ENCODE peak calls at places on chromosomes 4 and X, in four cellular contexts. One of them, this sample, is unnamed.

GRCh38 chr4:182324282-182324681 is 81.1 kb downstream of the TENM3 start:
- DNase-seq in stomach: no peak
- DNase-seq in fibroblast of the aortic adventitia: no peak
- DNase-seq in AG04449: no peak
- DNase-seq in this sample: no peak

GRCh38 chr4:36320130-36320902 is 38.9 kb downstream of the DTHD1 start:
- DNase-seq in stomach: no peak
- DNase-seq in fibroblast of the aortic adventitia: no peak
- DNase-seq in AG04449: no peak
- DNase-seq in this sample: no peak

GRCh38 chr4:138235419-138235952 is 6.7 kb downstream of the SLC7A11 start:
- DNase-seq in stomach: no peak
- DNase-seq in fibroblast of the aortic adventitia: peak; percentile 98
- DNase-seq in AG04449: peak; percentile 78
- DNase-seq in this sample: peak; percentile 84

GRCh38 chr4:6356076-6356560 is 86.5 kb downstream of the WFS1 start:
- DNase-seq in stomach: no peak
- DNase-seq in fibroblast of the aortic adventitia: no peak
- DNase-seq in AG04449: no peak
- DNase-seq in this sample: no peak

GRCh38 chr4:71141125-71141524 is 147.7 kb downstream of the DCK start:
- DNase-seq in stomach: no peak
- DNase-seq in fibroblast of the aortic adventitia: no peak
- DNase-seq in AG04449: no peak
- DNase-seq in this sample: no peak

GRCh38 chrX:55120767-55121358 is 32.0 kb downstream of the PAGE2 start:
- DNase-seq in stomach: no peak
- DNase-seq in fibroblast of the aortic adventitia: peak; percentile 46
- DNase-seq in AG04449: no peak
- DNase-seq in this sample: no peak

GRCh38 chr4:37599092-37599800 is 86.9 kb downstream of the RELL1 start:
- DNase-seq in stomach: no peak
- DNase-seq in fibroblast of the aortic adventitia: no peak
- DNase-seq in AG04449: no peak
- DNase-seq in this sample: no peak

GRCh38 chrX:141402897-141403610 is 160.7 kb upstream of the SPANXC start:
- DNase-seq in stomach: no peak
- DNase-seq in fibroblast of the aortic adventitia: no peak
- DNase-seq in AG04449: no peak
- DNase-seq in this sample: no peak

GRCh38 chr4:91622925-91623600 is 680.7 kb upstream of the GRID2 start:
- DNase-seq in stomach: no peak
- DNase-seq in fibroblast of the aortic adventitia: no peak
- DNase-seq in AG04449: no peak
- DNase-seq in this sample: no peak

GRCh38 chr4:27360651-27361347 is 500.2 kb downstream of the STIM2 start:
- DNase-seq in stomach: no peak
- DNase-seq in fibroblast of the aortic adventitia: peak; percentile 91
- DNase-seq in AG04449: no peak
- DNase-seq in this sample: peak; percentile 91

GRCh38 chr4:41057456-41057855 is 156.9 kb downstream of the APBB2 start:
- DNase-seq in stomach: no peak
- DNase-seq in fibroblast of the aortic adventitia: no peak
- DNase-seq in AG04449: no peak
- DNase-seq in this sample: peak; percentile 49

GRCh38 chr4:16225996-16226815 is at the start of gene TAPT1:
- DNase-seq in stomach: peak; percentile 83
- DNase-seq in fibroblast of the aortic adventitia: peak; percentile 39
- DNase-seq in AG04449: no peak
- DNase-seq in this sample: peak; percentile 52

GRCh38 chr4:11548529-11549176 is 120.0 kb upstream of the HS3ST1 start:
- DNase-seq in stomach: no peak
- DNase-seq in fibroblast of the aortic adventitia: no peak
- DNase-seq in AG04449: no peak
- DNase-seq in this sample: peak; percentile 15

GRCh38 chr4:74021617-74022016 is 16.9 kb downstream of the CXCL3 start:
- DNase-seq in stomach: no peak
- DNase-seq in fibroblast of the aortic adventitia: no peak
- DNase-seq in AG04449: no peak
- DNase-seq in this sample: no peak

DNA sequence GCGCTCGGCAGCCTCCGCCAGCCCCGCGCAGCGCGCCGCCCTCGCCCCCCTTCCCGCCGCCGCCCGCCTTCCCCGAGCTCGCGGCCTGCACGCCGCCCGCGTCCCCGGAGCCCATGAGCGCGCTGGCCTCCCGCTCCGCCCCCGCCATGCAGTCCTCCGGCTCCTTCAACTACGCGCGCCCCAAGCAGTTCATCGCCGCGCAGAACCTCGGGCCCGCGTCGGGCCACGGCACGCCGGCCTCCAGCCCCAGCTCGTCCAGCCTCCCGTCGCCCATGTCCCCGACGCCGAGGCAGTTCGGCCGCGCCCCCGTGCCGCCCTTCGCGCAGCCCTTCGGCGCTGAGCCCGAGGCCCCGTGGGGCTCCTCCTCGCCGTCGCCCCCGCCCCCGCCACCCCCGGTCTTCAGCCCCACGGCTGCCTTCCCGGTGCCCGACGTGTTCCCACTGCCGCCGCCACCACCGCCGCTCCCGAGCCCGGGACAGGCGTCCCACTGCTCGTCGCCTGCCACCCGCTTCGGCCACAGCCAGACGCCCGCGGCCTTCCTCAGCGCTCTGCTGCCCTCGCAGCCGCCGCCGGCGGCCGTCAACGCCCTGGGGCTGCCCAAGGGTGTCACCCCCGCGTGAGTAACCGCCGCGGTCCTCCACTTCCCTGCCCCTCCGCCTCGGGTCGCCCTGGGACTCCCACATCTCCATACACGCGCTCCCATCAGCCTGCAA is 132.1 kb downstream of the CBR4 start:
- DNase-seq in stomach: no peak
- DNase-seq in fibroblast of the aortic adventitia: no peak
- DNase-seq in AG04449: no peak
- DNase-seq in this sample: no peak
- H3K4me3 ChIP-seq in stomach: peak overlapping the region; percentile 49
- H3K4me3 ChIP-seq in fibroblast of the aortic adventitia: peak overlapping the region; percentile 38
- H3K4me3 ChIP-seq in AG04449: peak overlapping the region; percentile 29
- H3K4me3 ChIP-seq in this sample: no peak overlapping the region

GRCh38 chrX:19372170-19373033 is 28.7 kb downstream of the PDHA1 start:
- DNase-seq in stomach: peak; percentile 62
- DNase-seq in fibroblast of the aortic adventitia: peak; percentile 65
- DNase-seq in AG04449: no peak
- DNase-seq in this sample: peak; percentile 58

GRCh38 chrX:19375546-19375945 is 31.8 kb downstream of the PDHA1 start:
- DNase-seq in stomach: no peak
- DNase-seq in fibroblast of the aortic adventitia: no peak
- DNase-seq in AG04449: no peak
- DNase-seq in this sample: no peak

GRCh38 chrX:19377799-19378198 is 34.1 kb downstream of the PDHA1 start:
- DNase-seq in stomach: no peak
- DNase-seq in fibroblast of the aortic adventitia: no peak
- DNase-seq in AG04449: no peak
- DNase-seq in this sample: no peak

GRCh38 chrX:19373034-19373891 is 29.5 kb downstream of the PDHA1 start:
- DNase-seq in stomach: no peak
- DNase-seq in fibroblast of the aortic adventitia: no peak
- DNase-seq in AG04449: no peak
- DNase-seq in this sample: no peak
- H3K4me3 ChIP-seq in stomach: peak overlapping the region; percentile 39
- H3K4me3 ChIP-seq in fibroblast of the aortic adventitia: no peak overlapping the region
- H3K4me3 ChIP-seq in AG04449: no peak overlapping the region
- H3K4me3 ChIP-seq in this sample: peak overlapping the region; percentile 37

GRCh38 chrX:38811515-38812239 is 10.4 kb downstream of the MID1IP1 start:
- DNase-seq in stomach: no peak
- DNase-seq in fibroblast of the aortic adventitia: no peak
- DNase-seq in AG04449: no peak
- DNase-seq in this sample: no peak
- H3K4me3 ChIP-seq in stomach: no peak overlapping the region
- H3K4me3 ChIP-seq in fibroblast of the aortic adventitia: no peak overlapping the region
- H3K4me3 ChIP-seq in AG04449: no peak overlapping the region
- H3K4me3 ChIP-seq in this sample: no peak overlapping the region

DNA sequence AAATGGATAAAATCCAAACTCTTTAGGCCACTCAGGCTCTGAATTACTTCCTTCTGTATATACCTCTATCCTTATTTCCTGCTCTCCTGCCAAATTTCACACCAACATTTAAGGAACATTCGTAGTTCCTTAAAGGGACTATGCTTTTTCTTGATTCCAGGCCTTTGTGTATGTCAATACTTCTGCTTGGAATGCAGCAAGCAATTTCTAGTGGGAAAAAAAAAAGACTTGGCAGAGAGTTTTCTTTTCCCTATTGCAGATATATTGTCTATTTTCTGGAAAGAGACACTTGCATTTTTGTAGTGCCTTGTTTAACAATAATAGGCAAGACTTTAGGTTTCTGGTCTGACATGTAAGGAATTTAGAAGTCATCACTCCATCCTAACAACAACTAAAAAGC is 1.9 kb upstream of the ADH5 start:
- DNase-seq in stomach: no peak
- DNase-seq in fibroblast of the aortic adventitia: peak; percentile 61
- DNase-seq in AG04449: no peak
- DNase-seq in this sample: peak; percentile 15
- H3K4me3 ChIP-seq in stomach: no peak overlapping the region
- H3K4me3 ChIP-seq in fibroblast of the aortic adventitia: peak overlapping the region; percentile 99
- H3K4me3 ChIP-seq in AG04449: no peak overlapping the region
- H3K4me3 ChIP-seq in this sample: no peak overlapping the region

GRCh38 chr4:107391630-107392028 is 328.4 kb downstream of the PAPSS1 start:
- DNase-seq in stomach: no peak
- DNase-seq in fibroblast of the aortic adventitia: no peak
- DNase-seq in AG04449: no peak
- DNase-seq in this sample: no peak
- H3K4me3 ChIP-seq in stomach: no peak overlapping the region
- H3K4me3 ChIP-seq in fibroblast of the aortic adventitia: no peak overlapping the region
- H3K4me3 ChIP-seq in AG04449: no peak overlapping the region
- H3K4me3 ChIP-seq in this sample: no peak overlapping the region

GRCh38 chrX:74924449-74925209 is 623 bp downstream of the NEXMIF start:
- DNase-seq in stomach: peak; percentile 59
- DNase-seq in fibroblast of the aortic adventitia: no peak
- DNase-seq in AG04449: no peak
- DNase-seq in this sample: peak; percentile 6
- H3K4me3 ChIP-seq in stomach: peak overlapping the region; percentile 51
- H3K4me3 ChIP-seq in fibroblast of the aortic adventitia: peak overlapping the region; percentile 37
- H3K4me3 ChIP-seq in AG04449: peak overlapping the region; percentile 39
- H3K4me3 ChIP-seq in this sample: peak overlapping the region; percentile 18

GRCh38 chrX:118566359-118566758 is 70.7 kb downstream of the DOCK11 start:
- DNase-seq in stomach: no peak
- DNase-seq in fibroblast of the aortic adventitia: peak; percentile 79
- DNase-seq in AG04449: no peak
- DNase-seq in this sample: no peak

GRCh38 chrX:118562574-118563164 is 67.1 kb downstream of the DOCK11 start:
- DNase-seq in stomach: no peak
- DNase-seq in fibroblast of the aortic adventitia: peak; percentile 42
- DNase-seq in AG04449: no peak
- DNase-seq in this sample: no peak

GRCh38 chrX:118564498-118564897 is 68.9 kb downstream of the DOCK11 start:
- DNase-seq in stomach: no peak
- DNase-seq in fibroblast of the aortic adventitia: no peak
- DNase-seq in AG04449: no peak
- DNase-seq in this sample: no peak

GRCh38 chrX:118569676-118570075 is 74.1 kb downstream of the DOCK11 start:
- DNase-seq in stomach: no peak
- DNase-seq in fibroblast of the aortic adventitia: peak; percentile 18
- DNase-seq in AG04449: no peak
- DNase-seq in this sample: peak; percentile 13

DNA sequence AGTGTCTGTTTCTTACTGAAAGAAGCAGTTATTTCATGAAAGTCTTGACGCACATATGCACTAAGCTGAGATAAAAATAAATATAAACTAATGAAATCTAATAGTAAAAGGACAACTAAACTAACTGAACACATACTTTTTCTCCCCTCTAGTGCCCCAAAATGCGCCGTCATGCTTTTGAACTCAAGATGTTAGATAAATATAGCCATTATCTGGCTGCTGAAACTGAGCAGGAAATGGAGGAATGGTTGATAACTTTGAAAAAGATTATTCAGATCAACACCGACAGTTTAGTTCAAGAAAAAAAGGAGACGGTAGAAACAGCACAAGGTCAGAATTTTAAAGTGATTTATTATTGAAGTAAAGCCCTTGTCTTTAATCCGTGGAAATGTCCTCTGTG is 70.2 kb downstream of the DOCK11 start:
- DNase-seq in stomach: no peak
- DNase-seq in fibroblast of the aortic adventitia: no peak
- DNase-seq in AG04449: no peak
- DNase-seq in this sample: no peak
- H3K4me3 ChIP-seq in stomach: no peak overlapping the region
- H3K4me3 ChIP-seq in fibroblast of the aortic adventitia: no peak overlapping the region
- H3K4me3 ChIP-seq in AG04449: no peak overlapping the region
- H3K4me3 ChIP-seq in this sample: no peak overlapping the region

DNA sequence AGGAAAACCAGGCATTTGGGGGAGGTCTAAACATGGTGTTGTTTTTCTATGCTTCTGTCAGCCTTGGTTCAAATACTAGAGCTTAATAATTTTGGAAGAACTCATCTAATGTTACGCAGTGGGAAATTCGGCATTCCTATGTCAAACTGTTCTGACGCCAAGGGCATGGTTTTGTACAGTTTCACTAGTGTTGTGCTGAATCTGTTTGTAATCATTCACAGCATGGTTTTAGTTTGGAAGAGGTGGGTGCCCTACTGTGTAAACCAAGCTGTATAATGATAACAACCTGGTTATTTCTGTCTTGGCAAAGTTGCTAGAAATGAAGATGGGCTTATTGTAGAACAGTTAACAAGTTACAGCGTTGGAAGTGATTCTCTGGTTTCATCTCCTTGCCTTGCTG is 5.2 kb downstream of the DDX3X start:
- DNase-seq in stomach: no peak
- DNase-seq in fibroblast of the aortic adventitia: no peak
- DNase-seq in AG04449: no peak
- DNase-seq in this sample: no peak
- H3K4me3 ChIP-seq in stomach: no peak overlapping the region
- H3K4me3 ChIP-seq in fibroblast of the aortic adventitia: peak overlapping the region; percentile 11
- H3K4me3 ChIP-seq in AG04449: no peak overlapping the region
- H3K4me3 ChIP-seq in this sample: no peak overlapping the region

DNA sequence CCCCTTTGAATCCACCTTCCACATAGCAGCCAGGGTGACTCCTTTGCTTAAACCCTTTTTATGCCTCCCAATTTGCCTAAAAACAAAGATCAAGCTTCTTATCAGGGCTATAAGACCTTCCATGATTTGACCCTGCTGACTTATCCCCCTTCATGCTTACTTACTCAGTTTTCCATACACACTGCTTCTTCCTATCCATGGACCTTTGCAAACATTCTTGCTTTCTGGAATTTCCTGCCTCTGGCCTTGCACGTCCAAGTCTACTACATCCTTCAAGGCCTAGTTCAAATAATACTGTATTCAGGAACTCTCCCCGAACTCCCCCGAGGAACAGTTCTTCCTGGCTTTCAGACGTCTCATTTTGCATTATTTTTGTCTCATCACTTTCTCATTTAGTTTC is 31.8 kb downstream of the RAP2C start:
- DNase-seq in stomach: no peak
- DNase-seq in fibroblast of the aortic adventitia: no peak
- DNase-seq in AG04449: no peak
- DNase-seq in this sample: no peak
- H3K4me3 ChIP-seq in stomach: no peak overlapping the region
- H3K4me3 ChIP-seq in fibroblast of the aortic adventitia: no peak overlapping the region
- H3K4me3 ChIP-seq in AG04449: no peak overlapping the region
- H3K4me3 ChIP-seq in this sample: no peak overlapping the region

This sample was measured in astrocyte of the spinal cord.